ENCODE peak calls at places on chromosomes 4 and X, in six cellular contexts. O, C, Q, L, M and A are unnamed samples.

GRCh38 chr4:35525192-35525978 is 718.9 kb downstream of the ARAP2 start:
- DNase-seq in O (peak; percentile 93), C (no peak), Q (no peak), L (no peak), M (no peak), A (no peak)

GRCh38 chrX:119791437-119792231 is at the start of gene RPL39:
- DNase-seq in O (peak; percentile 95), C (peak; percentile 52), Q (peak; percentile 70), L (peak; percentile 90), M (peak; percentile 81), A (peak; percentile 79)

GRCh38 chrX:107566603-107567262 is 61.6 kb upstream of the PRPS1 start:
- DNase-seq in O (peak; percentile 47), C (no peak), Q (no peak), L (no peak), M (no peak), A (no peak)

GRCh38 chrX:1507511-1508463 is 29.2 kb downstream of the P2RY8 start:
- DNase-seq in O (no peak), C (no peak), Q (peak; percentile 71), L (no peak), M (no peak), A (no peak)

GRCh38 chr4:38687571-38688011 is 23.6 kb downstream of the KLF3 start:
- DNase-seq in O (no peak), C (no peak), Q (no peak), L (no peak), M (no peak), A (no peak)

GRCh38 chr4:121057466-121057911 is 14.8 kb downstream of the NDNF start:
- DNase-seq in O (peak; percentile 0), C (no peak), Q (no peak), L (no peak), M (no peak), A (no peak)

GRCh38 chrX:120207009-120207610 is 43.5 kb upstream of the ZBTB33 start:
- DNase-seq in O (peak; percentile 1), C (no peak), Q (no peak), L (no peak), M (no peak), A (no peak)

GRCh38 chrX:21843179-21843578 is 3.8 kb downstream of the MBTPS2 start:
- DNase-seq in O (no peak), C (no peak), Q (no peak), L (no peak), M (no peak), A (no peak)

GRCh38 chr4:181728567-181728966 is 514.6 kb upstream of the TENM3 start:
- DNase-seq in O (no peak), C (no peak), Q (no peak), L (no peak), M (no peak), A (no peak)

GRCh38 chr4:158285429-158286216 is 75.3 kb downstream of the TMEM144 start:
- DNase-seq in O (peak; percentile 26), C (no peak), Q (no peak), L (no peak), M (no peak), A (no peak)

GRCh38 chrX:94612140-94612539 is 938.1 kb downstream of the FAM133A start:
- DNase-seq in O (no peak), C (no peak), Q (no peak), L (no peak), M (no peak), A (no peak)

GRCh38 chrX:9781941-9782340 is 4.3 kb upstream of the SHROOM2 start:
- DNase-seq in O (no peak), C (no peak), Q (no peak), L (no peak), M (no peak), A (no peak)

GRCh38 chrX:100363926-100364325 is 46.1 kb downstream of the PCDH19 start:
- DNase-seq in O (peak; percentile 6), C (no peak), Q (no peak), L (no peak), M (no peak), A (no peak)

GRCh38 chrX:68112321-68112720 is 321.0 kb downstream of the OPHN1 start:
- DNase-seq in O (no peak), C (no peak), Q (no peak), L (no peak), M (no peak), A (no peak)

GRCh38 chrX:69065451-69065850 is 99.8 kb downstream of the PJA1 start:
- DNase-seq in O (peak; percentile 28), C (no peak), Q (no peak), L (no peak), M (no peak), A (no peak)

GRCh38 chr4:6333301-6334202 is 63.9 kb downstream of the WFS1 start:
- DNase-seq in O (peak; percentile 10), C (no peak), Q (no peak), L (no peak), M (no peak), A (no peak)

GRCh38 chrX:39767446-39767845 is 330.3 kb downstream of the BCOR start:
- DNase-seq in O (no peak), C (no peak), Q (no peak), L (no peak), M (no peak), A (no peak)

GRCh38 chr4:15234585-15235126 is 193.2 kb upstream of the C1QTNF7 start:
- DNase-seq in O (no peak), C (no peak), Q (no peak), L (no peak), M (no peak), A (no peak)

GRCh38 chrX:103688949-103689348 is 2.5 kb upstream of the MORF4L2 start:
- DNase-seq in O (peak; percentile 55), C (no peak), Q (no peak), L (peak; percentile 39), M (no peak), A (peak; percentile 11)

GRCh38 chr4:19776021-19776459 is 475.7 kb upstream of the SLIT2 start:
- DNase-seq in O (peak; percentile 75), C (no peak), Q (no peak), L (peak; percentile 88), M (no peak), A (no peak)

GRCh38 chr4:147371661-147372060 is 109.2 kb upstream of the EDNRA start:
- DNase-seq in O (no peak), C (no peak), Q (no peak), L (no peak), M (no peak), A (no peak)